ENCODE peak calls at places on chromosome 7, in seven cellular contexts. E is upper lobe of right lung, V is MG63, G is DND-41, U is stomach, A is mucosa of descending colon, X is AG04450. K is an unnamed sample. For H3K9me3, the result is how much of the 10 kb centered on the place peaks cover.

GRCh38 chr7:66157060-66157459 is 42.4 kb downstream of the CRCP start:
- DNase-seq in E (no peak), V (no peak), G (no peak), U (no peak), A (no peak), X (no peak), K (no peak)

GRCh38 chr7:223118-223800 is 30.9 kb downstream of the FAM20C start:
- DNase-seq in E (no peak), V (no peak), G (no peak), U (no peak), A (no peak), X (no peak), K (no peak)

GRCh38 chr7:68604516-68604915 is 993.8 kb upstream of the AUTS2 start:
- DNase-seq in E (no peak), V (no peak), G (no peak), U (no peak), A (no peak), X (no peak), K (no peak)

GRCh38 chr7:121398246-121398645 is 2.1 kb upstream of the FAM3C start:
- DNase-seq in E (no peak), V (no peak), G (no peak), U (peak), A (peak), X (no peak), K (no peak)

GRCh38 chr7:105800442-105800841 is 76.0 kb downstream of the ATXN7L1 start:
- DNase-seq in E (no peak), V (no peak), G (no peak), U (no peak), A (no peak), X (no peak), K (no peak)

GRCh38 chr7:29945259-29945809 is 44.3 kb downstream of the SCRN1 start:
- DNase-seq in E (no peak), V (no peak), G (no peak), U (no peak), A (peak), X (no peak), K (no peak)

GRCh38 chr7:151754688-151755130 is 122.2 kb downstream of the PRKAG2 start:
- DNase-seq in E (no peak), V (no peak), G (no peak), U (no peak), A (no peak), X (no peak), K (no peak)

GRCh38 chr7:45146531-45147379 is 10.8 kb upstream of the RAMP3 start:
- DNase-seq in E (peak), V (no peak), G (no peak), U (no peak), A (no peak), X (no peak), K (no peak)

GRCh38 chr7:148306759-148307158 is 283.8 kb upstream of the C7orf33 start:
- DNase-seq in E (no peak), V (no peak), G (no peak), U (no peak), A (no peak), X (no peak), K (no peak)

GRCh38 chr7:45653209-45653907 is 79.2 kb downstream of the ADCY1 start:
- DNase-seq in E (no peak), V (no peak), G (no peak), U (peak), A (no peak), X (no peak), K (no peak)

GRCh38 chr7:28688651-28689050 is 269.5 kb downstream of the TRIL start:
- DNase-seq in E (no peak), V (peak), G (no peak), U (no peak), A (no peak), X (no peak), K (no peak)

GRCh38 chr7:33968591-33968990 is 63.3 kb downstream of the BMPER start:
- DNase-seq in E (no peak), V (no peak), G (no peak), U (no peak), A (no peak), X (no peak), K (no peak)

GRCh38 chr7:104973909-104974415 is 40.0 kb upstream of the KMT2E start:
- DNase-seq in E (no peak), V (no peak), G (no peak), U (no peak), A (no peak), X (no peak), K (no peak)

GRCh38 chr7:75649462-75649861 is 89.3 kb downstream of the HIP1 start:
- DNase-seq in E (no peak), V (peak), G (no peak), U (no peak), A (no peak), X (no peak), K (no peak)

GRCh38 chr7:44764665-44765578 is 16.3 kb downstream of the ZMIZ2 start:
- DNase-seq in E (no peak), V (no peak), G (no peak), U (no peak), A (no peak), X (no peak), K (no peak)

GRCh38 chr7:112143151-112143550 is 63.0 kb downstream of the DOCK4 start:
- DNase-seq in E (no peak), V (no peak), G (no peak), U (no peak), A (no peak), X (peak), K (no peak)

GRCh38 chr7:81693894-81694293 is 76.0 kb downstream of the HGF start:
- DNase-seq in E (no peak), V (no peak), G (no peak), U (no peak), A (no peak), X (no peak), K (no peak)

GRCh38 chr7:129781856-129782256 is 170.3 kb downstream of the NRF1 start:
- DNase-seq in E (no peak), V (no peak), G (no peak), U (no peak), A (no peak), X (no peak), K (no peak)

GRCh38 chr7:50664937-50665336 is 99.7 kb upstream of the DDC start:
- DNase-seq in E (no peak), V (no peak), G (no peak), U (no peak), A (no peak), X (no peak), K (no peak)

GRCh38 chr7:92765725-92766124 is 70.6 kb downstream of the CDK6 start:
- DNase-seq in E (no peak), V (peak), G (no peak), U (no peak), A (no peak), X (no peak), K (no peak)

GRCh38 chr7:155731375-155731774 is 80.9 kb downstream of the SHH start:
- DNase-seq in E (no peak), V (no peak), G (no peak), U (no peak), A (no peak), X (no peak), K (no peak)

GRCh38 chr7:40802497-40802896 is 667.7 kb downstream of the SUGCT start:
- DNase-seq in E (no peak), V (no peak), G (no peak), U (no peak), A (no peak), X (no peak), K (no peak)

GRCh38 chr7:131606346-131607290 is 50.2 kb upstream of the PODXL start:
- DNase-seq in E (no peak), V (no peak), G (no peak), U (no peak), A (no peak), X (no peak), K (no peak)

GRCh38 chr7:78020131-78020873 is 221.7 kb downstream of the PHTF2 start:
- DNase-seq in E (no peak), V (peak), G (peak), U (peak), A (peak), X (peak), K (no peak)

GRCh38 chr7:80136276-80137045 is 1.8 kb downstream of the GNAI1 start:
- DNase-seq in E (no peak), V (no peak), G (no peak), U (no peak), A (no peak), X (no peak), K (no peak)

GRCh38 chr7:23622469-23622868 is 25.3 kb downstream of the CCDC126 start:
- DNase-seq in E (no peak), V (no peak), G (no peak), U (no peak), A (no peak), X (peak), K (no peak)

GRCh38 chr7:70602135-70602534 is 529.8 kb upstream of the GALNT17 start:
- DNase-seq in E (no peak), V (no peak), G (no peak), U (no peak), A (no peak), X (no peak), K (no peak)

GRCh38 chr7:75866497-75867389 is 12.1 kb upstream of the RHBDD2 start:
- DNase-seq in E (peak), V (peak), G (peak), U (peak), A (peak), X (no peak), K (peak)

GRCh38 chr7:139752600-139752999 is 25.2 kb downstream of the HIPK2 start:
- DNase-seq in E (no peak), V (no peak), G (no peak), U (no peak), A (no peak), X (no peak), K (no peak)

GRCh38 chr7:71783779-71784178 is 628.4 kb downstream of the CALN1 start:
- DNase-seq in E (no peak), V (no peak), G (no peak), U (no peak), A (no peak), X (no peak), K (no peak)

GRCh38 chr7:141872931-141873330 is 31.6 kb upstream of the PRSS37 start:
- DNase-seq in E (no peak), V (no peak), G (no peak), U (no peak), A (no peak), X (no peak), K (no peak)

GRCh38 chr7:17963281-17963680 is 23.0 kb upstream of the SNX13 start:
- DNase-seq in E (no peak), V (peak), G (no peak), U (no peak), A (no peak), X (peak), K (no peak)

GRCh38 chr7:138919256-138919655 is 61.9 kb downstream of the KIAA1549 start:
- DNase-seq in E (no peak), V (no peak), G (no peak), U (no peak), A (no peak), X (no peak), K (no peak)

GRCh38 chr7:16841681-16842080 is 36.9 kb upstream of the AGR2 start:
- DNase-seq in E (no peak), V (no peak), G (no peak), U (no peak), A (no peak), X (no peak), K (no peak)

GRCh38 chr7:150556521-150557138 is 10.6 kb upstream of the GIMAP4 start:
- DNase-seq in E (no peak), V (no peak), G (peak), U (no peak), A (no peak), X (no peak), K (no peak)

GRCh38 chr7:138726288-138726687 is 25.1 kb upstream of the SVOPL start:
- DNase-seq in E (no peak), V (no peak), G (no peak), U (no peak), A (peak), X (no peak), K (no peak)

GRCh38 chr7:25359471-25360059 is 131.3 kb upstream of the NPVF start:
- DNase-seq in E (no peak), V (no peak), G (no peak), U (no peak), A (no peak), X (no peak), K (no peak)

GRCh38 chr7:25361388-25361787 is 133.1 kb upstream of the NPVF start:
- DNase-seq in E (no peak), V (no peak), G (no peak), U (no peak), A (no peak), X (no peak), K (no peak)

GRCh38 chr7:25360471-25360870 is 132.2 kb upstream of the NPVF start:
- DNase-seq in E (no peak), V (no peak), G (no peak), U (no peak), A (peak), X (no peak), K (no peak)

GRCh38 chr7:25356534-25357151 is 128.4 kb upstream of the NPVF start:
- DNase-seq in E (no peak), V (no peak), G (no peak), U (no peak), A (no peak), X (no peak), K (no peak)

GRCh38 chr7:25358831-25359350 is 130.6 kb upstream of the NPVF start:
- DNase-seq in E (no peak), V (no peak), G (no peak), U (no peak), A (no peak), X (no peak), K (no peak)
- H3K9me3 ChIP-seq in E (under half), V (under half), G (under half), U (under half), A (under half), X (under half), K (under half)

DNA sequence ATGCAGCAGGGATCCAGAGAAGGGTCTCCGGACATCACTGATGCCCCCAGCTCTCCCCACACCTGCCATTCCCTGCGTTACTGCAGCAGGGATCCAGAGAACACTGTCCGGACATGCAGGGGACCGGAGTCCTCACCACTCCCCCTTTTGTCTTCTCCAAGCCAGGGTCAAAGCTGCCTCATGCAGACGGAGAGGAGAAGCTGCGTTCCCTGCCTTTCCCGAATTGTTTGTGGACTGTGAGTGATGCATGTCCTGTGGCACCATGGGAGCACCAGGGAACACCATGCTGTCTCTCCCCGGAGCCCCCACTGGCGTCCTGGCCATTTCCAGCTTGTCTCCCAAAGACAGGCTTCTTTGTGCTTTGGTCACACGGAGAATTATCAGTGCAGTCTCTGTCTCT is 599.7 kb downstream of the PTPRN2 start:
- DNase-seq in E (peak), V (no peak), G (no peak), U (no peak), A (no peak), X (no peak), K (no peak)
- H3K9me3 ChIP-seq in E (under half), V (under half), G (under half), U (under half), A (under half), X (half or more), K (under half)

GRCh38 chr7:157514746-157515145 is 177.9 kb downstream of the DNAJB6 start:
- DNase-seq in E (peak), V (no peak), G (no peak), U (peak), A (no peak), X (no peak), K (no peak)
- H3K9me3 ChIP-seq in E (under half), V (under half), G (under half), U (under half), A (under half), X (half or more), K (under half)

GRCh38 chr7:57505176-57505575 is 55.2 kb downstream of the ZNF716 start:
- DNase-seq in E (no peak), V (no peak), G (no peak), U (no peak), A (no peak), X (no peak), K (no peak)
- H3K9me3 ChIP-seq in E (under half), V (under half), G (under half), U (half or more), A (half or more), X (under half), K (under half)

DNA sequence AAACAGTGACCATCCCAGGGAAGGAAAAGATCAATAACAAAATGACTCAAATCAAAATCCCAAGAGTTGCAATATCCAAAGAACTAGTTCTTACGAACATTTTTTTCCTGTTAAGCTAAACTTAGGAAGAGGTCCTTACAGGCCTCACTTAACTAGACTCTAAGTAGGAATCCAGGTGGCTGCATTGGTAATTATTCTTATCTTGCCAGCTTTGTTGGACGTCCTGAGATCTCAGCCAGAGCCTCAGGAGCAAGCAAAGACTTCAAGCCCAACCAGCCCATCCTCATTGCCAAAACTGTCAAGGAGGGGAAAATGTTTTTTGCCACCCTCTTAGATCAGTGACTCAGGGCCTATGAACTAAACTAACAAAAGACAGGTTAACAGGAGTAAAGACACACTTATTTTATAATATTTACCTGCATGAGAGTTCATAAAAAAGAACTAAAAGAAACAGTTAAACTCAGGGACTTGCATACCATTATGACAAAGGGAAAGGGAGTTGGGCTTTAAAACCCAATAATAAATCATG is 18.3 kb upstream of the PPP1R9A start:
- DNase-seq in E (no peak), V (no peak), G (no peak), U (no peak), A (no peak), X (no peak), K (no peak)
- H3K9me3 ChIP-seq in E (under half), V (under half), G (under half), U (under half), A (under half), X (under half), K (under half)

DNA sequence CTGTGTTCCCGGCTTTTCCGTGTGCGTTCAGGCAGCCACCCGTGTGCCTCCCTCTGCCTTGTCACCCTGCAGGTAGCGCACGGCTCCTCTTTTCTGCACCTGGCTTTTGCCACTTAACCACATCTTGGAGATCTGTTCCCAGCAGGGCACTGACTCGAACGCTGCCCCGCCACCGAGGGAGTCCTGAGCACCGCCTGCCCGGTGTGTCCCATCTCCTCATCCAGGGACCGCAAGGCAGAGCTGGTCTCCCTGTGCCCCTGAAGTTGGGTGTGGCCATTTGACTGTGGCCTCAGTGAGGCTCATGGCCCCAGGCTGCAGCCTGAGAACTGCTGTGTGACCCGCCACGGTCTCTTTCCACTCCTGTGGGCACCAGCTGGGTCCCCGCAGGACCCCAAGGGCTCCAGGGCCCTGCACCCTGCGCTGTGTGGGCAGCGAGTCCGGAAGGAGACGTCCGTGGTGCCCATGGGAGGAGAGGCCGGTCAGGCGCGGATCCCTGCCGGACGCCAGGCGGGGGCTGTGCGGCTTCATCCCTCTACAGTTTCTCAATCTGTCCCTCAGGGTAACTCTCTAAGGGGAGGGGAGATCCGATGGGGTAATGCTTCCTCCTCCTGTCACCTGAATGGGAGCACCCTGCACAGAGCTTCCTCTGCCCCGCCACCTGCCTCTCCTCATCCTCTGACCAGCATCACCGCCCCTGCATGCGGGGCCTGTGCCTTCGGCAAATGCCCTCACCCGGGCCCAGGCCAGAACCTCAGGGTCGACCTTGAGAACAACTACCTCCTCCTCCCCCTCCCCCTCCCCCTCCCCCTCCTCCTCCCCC is 1.8 kb upstream of the INTS1 start:
- DNase-seq in E (peak), V (no peak), G (peak), U (no peak), A (peak), X (no peak), K (no peak)
- H3K9me3 ChIP-seq in E (under half), V (under half), G (under half), U (under half), A (under half), X (under half), K (under half)